ENCODE peak calls at places on chromosomes 3 and 15, in seven cellular contexts. V, B, Q, U, O, H and M are unnamed samples.

GRCh38 chr15:29568840-29569532 is 253.3 kb downstream of the TJP1 start:
- DNase-seq in Q (no peak), O (peak; percentile 71), B (no peak), H (peak; percentile 5), U (peak; percentile 80), V (peak; percentile 72), M (no peak)

GRCh38 chr3:132399054-132399929 is 18.0 kb upstream of the DNAJC13 start:
- DNase-seq in B (no peak), U (no peak), Q (peak; percentile 19), V (peak; percentile 29), H (peak; percentile 86), O (peak; percentile 59), M (peak; percentile 43)

GRCh38 chr3:36991923-36992805 is 767 bp downstream of the EPM2AIP1 start:
- DNase-seq in O (peak; percentile 5), V (no peak), B (no peak), U (no peak), H (peak; percentile 80), Q (no peak), M (no peak)

GRCh38 chr15:86916671-86917450 is 837.2 kb downstream of the AGBL1 start:
- DNase-seq in H (no peak), B (peak; percentile 27), Q (no peak), V (peak; percentile 14), U (no peak), O (no peak), M (no peak)

GRCh38 chr3:127815001-127815400 is 7.3 kb downstream of the MGLL start:
- DNase-seq in U (no peak), O (no peak), Q (no peak), B (no peak), V (no peak), H (no peak), M (no peak)

GRCh38 chr15:68389936-68390790 is 41.8 kb downstream of the ITGA11 start:
- DNase-seq in V (no peak), O (peak; percentile 55), Q (no peak), U (no peak), B (peak; percentile 11), H (peak; percentile 35), M (no peak)

GRCh38 chr15:31267161-31268107 is 59.2 kb upstream of the KLF13 start:
- DNase-seq in U (peak; percentile 20), Q (no peak), V (peak; percentile 6), O (no peak), H (no peak), B (peak; percentile 5), M (no peak)

GRCh38 chr3:120636790-120637401 is 40.8 kb downstream of the NDUFB4 start:
- DNase-seq in V (no peak), O (no peak), Q (no peak), B (no peak), H (no peak), U (no peak), M (no peak)

GRCh38 chr3:14461748-14462324 is 59.4 kb downstream of the SLC6A6 start:
- DNase-seq in V (no peak), Q (peak; percentile 22), H (peak; percentile 80), O (peak; percentile 56), B (no peak), U (peak; percentile 56), M (peak; percentile 23)

GRCh38 chr3:100324044-100324443 is 10.5 kb upstream of the NIT2 start:
- DNase-seq in V (no peak), U (no peak), O (no peak), Q (no peak), B (no peak), H (no peak), M (no peak)

GRCh38 chr3:107206141-107206540 is 171.1 kb upstream of the CCDC54 start:
- DNase-seq in O (peak; percentile 49), Q (no peak), H (peak; percentile 69), U (peak; percentile 18), V (no peak), B (no peak), M (no peak)

GRCh38 chr3:122103821-122104514 is 48.8 kb downstream of the CD86 start:
- DNase-seq in V (no peak), Q (no peak), O (no peak), H (no peak), B (no peak), U (no peak), M (no peak)

GRCh38 chr3:171704002-171704401 is 106.3 kb downstream of the PLD1 start:
- DNase-seq in V (peak; percentile 29), H (peak; percentile 61), U (peak; percentile 52), O (peak; percentile 29), Q (peak; percentile 4), B (no peak), M (no peak)

GRCh38 chr3:10471337-10471721 is 34.1 kb downstream of the ATP2B2 start:
- DNase-seq in Q (no peak), H (no peak), B (no peak), O (no peak), V (no peak), U (no peak), M (no peak)

DNA sequence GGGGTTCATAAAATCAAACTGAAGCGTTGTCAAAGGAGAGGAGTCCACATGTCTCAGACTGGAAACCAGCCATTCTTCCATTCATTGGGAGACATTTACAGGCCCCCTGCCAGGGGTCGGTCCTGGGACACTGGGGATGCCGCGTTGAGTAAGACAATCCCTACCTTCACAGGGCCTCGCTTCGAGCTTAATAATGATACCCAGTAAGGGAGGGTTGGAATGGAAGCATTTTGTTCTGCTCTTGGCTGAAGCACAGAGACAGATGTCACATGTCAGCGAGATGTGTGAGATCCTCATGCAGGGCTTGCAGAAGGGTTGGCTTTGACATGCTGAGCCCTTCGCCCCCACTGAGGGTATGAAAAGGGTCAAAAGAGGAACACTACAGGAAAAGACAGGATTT is 25.7 kb upstream of the ARL8B start:
- DNase-seq in V (no peak), U (no peak), H (no peak), B (no peak), Q (no peak), O (no peak), M (no peak)
- H3K27ac ChIP-seq in V (no peak overlapping the region), U (no peak overlapping the region), H (no peak overlapping the region), B (no peak overlapping the region), Q (no peak overlapping the region), O (no peak overlapping the region), M (no peak overlapping the region)

GRCh38 chr3:64398431-64398830 is 173.2 kb upstream of the PRICKLE2 start:
- DNase-seq in U (no peak), Q (no peak), O (no peak), V (no peak), H (peak; percentile 73), B (no peak), M (no peak)

GRCh38 chr3:64395490-64395889 is 170.2 kb upstream of the PRICKLE2 start:
- DNase-seq in H (no peak), U (no peak), B (no peak), Q (no peak), V (no peak), O (no peak), M (no peak)

GRCh38 chr3:64400706-64401105 is 175.4 kb upstream of the PRICKLE2 start:
- DNase-seq in Q (no peak), U (no peak), H (no peak), B (no peak), V (no peak), O (no peak), M (no peak)

DNA sequence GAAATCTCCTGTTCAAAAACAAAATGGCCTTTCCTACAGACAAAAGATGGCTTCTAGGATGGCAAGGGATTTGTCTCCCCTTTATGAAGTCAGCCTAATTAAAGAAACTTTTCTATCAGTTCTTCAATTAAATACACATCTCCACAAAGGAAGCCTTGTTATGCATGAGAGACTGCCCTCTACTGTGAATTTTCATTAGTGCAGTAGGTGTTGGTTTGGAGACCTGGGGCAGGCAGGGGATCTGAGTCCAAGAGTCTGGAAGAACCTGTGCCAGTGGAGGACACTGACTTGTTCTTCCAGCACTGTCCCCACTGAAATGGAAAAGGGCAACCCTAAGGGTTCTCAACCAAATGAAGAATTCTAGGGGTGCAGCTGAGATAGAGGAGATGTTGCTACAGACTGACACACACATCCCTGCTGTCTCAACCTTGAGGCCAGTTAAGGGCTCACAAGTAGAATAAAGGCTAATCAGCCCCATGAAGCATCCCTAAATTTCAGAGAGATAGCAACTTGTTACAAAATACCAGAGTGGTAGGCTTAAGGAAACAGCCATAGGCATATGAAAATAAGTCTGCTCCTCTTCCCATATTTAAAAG is 174.0 kb upstream of the PRICKLE2 start:
- DNase-seq in V (peak; percentile 48), O (peak; percentile 52), B (peak; percentile 55), H (peak; percentile 78), U (peak; percentile 35), Q (peak; percentile 5), M (no peak)
- H3K27ac ChIP-seq in V (no peak overlapping the region), O (no peak overlapping the region), B (no peak overlapping the region), H (peak overlapping the region; percentile 12), U (no peak overlapping the region), Q (no peak overlapping the region), M (no peak overlapping the region)

DNA sequence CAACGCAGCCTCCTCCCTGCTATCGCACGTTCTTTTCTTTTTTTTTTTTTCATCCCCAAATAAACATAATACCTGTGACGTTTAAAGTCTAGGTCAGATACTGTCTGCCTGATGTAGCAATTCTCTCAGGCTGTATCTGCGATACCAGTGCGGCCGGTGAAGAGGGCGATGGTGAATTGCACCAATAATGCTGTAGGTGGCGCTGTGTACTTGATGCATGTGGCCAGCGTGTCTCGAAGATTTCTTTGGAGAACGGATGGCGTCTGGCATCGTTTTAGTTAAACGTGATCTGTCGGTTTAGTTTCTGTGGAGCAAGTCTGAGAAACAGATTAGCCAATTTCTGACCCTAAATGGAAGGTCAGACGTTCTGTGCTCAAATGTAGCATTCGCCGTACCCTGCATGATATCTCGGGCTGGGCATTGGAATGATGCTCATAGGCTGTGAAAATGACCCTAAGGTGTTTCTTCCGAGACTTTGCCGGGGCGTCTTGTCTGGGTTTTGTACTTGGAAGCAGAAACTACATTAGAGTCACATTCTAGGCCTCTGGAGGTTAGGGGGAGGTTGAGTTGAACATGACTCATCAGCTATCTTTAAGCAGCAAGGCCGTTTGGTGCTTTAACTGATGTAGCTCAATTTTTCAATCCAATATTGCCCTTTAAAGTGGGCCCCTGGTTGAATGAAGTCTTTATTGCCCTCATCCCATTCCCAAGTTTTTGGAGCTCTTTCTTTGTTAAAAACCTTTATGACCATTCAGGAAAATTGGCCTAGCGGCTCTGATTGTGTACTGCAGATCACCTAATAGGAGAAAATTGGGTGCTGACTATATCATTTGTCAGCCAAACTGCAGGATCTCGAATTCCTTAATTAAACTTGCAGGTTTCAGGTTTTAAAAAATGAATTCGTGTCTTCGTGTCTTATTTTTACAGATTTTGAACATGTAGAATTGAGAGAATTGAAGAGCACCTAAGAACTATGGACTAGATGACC is 80.0 kb downstream of the SQOR start:
- DNase-seq in O (peak; percentile 41), V (peak; percentile 59), Q (peak; percentile 38), H (peak; percentile 74), B (peak; percentile 23), U (peak; percentile 70), M (no peak)
- H3K27ac ChIP-seq in O (no peak overlapping the region), V (no peak overlapping the region), Q (no peak overlapping the region), H (no peak overlapping the region), B (no peak overlapping the region), U (no peak overlapping the region), M (no peak overlapping the region)

DNA sequence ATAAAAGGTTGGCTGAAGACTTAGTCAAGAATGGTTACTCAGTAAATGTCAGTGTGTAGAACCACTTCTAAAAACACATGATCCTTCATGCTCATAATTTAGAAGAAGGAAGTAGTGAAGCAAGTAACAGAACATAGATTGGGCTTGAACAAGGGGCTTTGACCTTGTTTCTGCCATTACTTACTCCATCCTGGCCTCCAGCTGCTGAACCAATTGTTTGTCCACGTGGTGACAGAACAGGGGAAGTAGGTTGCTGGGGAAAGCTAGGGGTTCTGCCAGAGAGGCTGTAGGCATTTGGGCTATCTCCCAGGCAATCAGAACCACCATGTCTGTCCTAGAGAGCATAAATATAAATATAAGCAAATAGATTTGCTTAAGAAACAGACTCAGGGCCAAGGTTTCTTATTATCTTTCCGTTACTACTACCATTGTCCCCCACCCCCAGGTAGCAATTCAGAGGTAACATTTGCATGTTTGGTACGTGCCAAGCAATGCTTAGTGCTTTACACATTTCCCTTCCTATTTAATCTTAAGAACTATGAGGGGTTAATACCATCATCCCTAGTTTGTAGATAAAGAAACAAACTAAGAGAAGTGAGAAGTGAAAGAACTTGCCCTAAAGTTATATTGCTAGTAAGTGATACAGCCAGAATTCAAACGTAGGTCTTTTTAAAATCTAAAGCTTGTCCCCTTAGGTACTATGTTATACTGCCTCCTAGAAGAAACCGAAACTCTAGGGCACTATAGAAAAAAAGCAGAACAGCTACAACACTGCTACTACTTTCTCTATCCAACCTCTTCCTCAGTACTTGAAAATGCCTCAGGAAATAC is 3.0 kb upstream of the SPG11 start:
- DNase-seq in H (no peak), U (no peak), V (no peak), B (no peak), Q (peak; percentile 34), O (no peak), M (peak; percentile 69)
- H3K27ac ChIP-seq in H (no peak overlapping the region), U (no peak overlapping the region), V (no peak overlapping the region), B (no peak overlapping the region), Q (peak overlapping the region; percentile 91), O (no peak overlapping the region), M (peak overlapping the region; percentile 99)